ENCODE peak calls at places on chromosomes 1 and 21, in nine cellular contexts. V is tibial artery, F is hepatocyte, O is upper lobe of right lung, J is breast epithelium, C is prostate gland, I is H1, M is tibial nerve, P is uterus. E is an unnamed sample.

GRCh38 chr1:89489037-89489729 is 35.4 kb upstream of the LRRC8B start:
- DNase-seq in I (no peak), M (no peak), C (no peak), O (no peak), F (no peak), J (no peak), P (no peak), V (no peak), E (no peak)

GRCh38 chr1:10890391-10891073 is 94.1 kb upstream of the CASZ1 start:
- DNase-seq in V (no peak), J (no peak), O (no peak), I (no peak), M (no peak), C (no peak), P (no peak), F (peak; percentile 54), E (no peak)

GRCh38 chr1:41305576-41306365 is 55.5 kb upstream of the FOXO6 start:
- DNase-seq in V (no peak), I (no peak), M (no peak), P (no peak), O (no peak), C (no peak), F (no peak), J (no peak), E (no peak)

GRCh38 chr21:31191553-31191952 is 152.5 kb downstream of the TIAM1 start:
- DNase-seq in P (no peak), C (no peak), F (no peak), O (no peak), I (no peak), M (no peak), V (no peak), J (no peak), E (no peak)

GRCh38 chr1:235075955-235076308 is 52.7 kb downstream of the TOMM20 start:
- DNase-seq in F (no peak), O (no peak), V (no peak), J (no peak), C (no peak), I (no peak), P (no peak), M (no peak), E (no peak)

GRCh38 chr1:245872475-245872874 is 634.6 kb downstream of the SMYD3 start:
- DNase-seq in J (no peak), O (no peak), V (no peak), I (no peak), M (no peak), P (no peak), C (no peak), F (no peak), E (no peak)

GRCh38 chr1:160637821-160638539 is 8.9 kb downstream of the SLAMF1 start:
- DNase-seq in O (no peak), I (no peak), J (no peak), M (no peak), F (no peak), V (no peak), C (no peak), P (no peak), E (no peak)

GRCh38 chr1:204108312-204109141 is 35.6 kb downstream of the SOX13 start:
- DNase-seq in M (no peak), C (no peak), O (no peak), I (peak; percentile 80), V (no peak), F (no peak), P (no peak), J (no peak), E (no peak)

GRCh38 chr1:203287109-203287893 is 18.0 kb upstream of the BTG2 start:
- DNase-seq in C (no peak), O (peak; percentile 88), J (no peak), F (peak; percentile 55), V (peak; percentile 67), I (no peak), M (no peak), P (peak; percentile 57), E (no peak)

GRCh38 chr1:16975211-16975610 is 5.2 kb downstream of the MFAP2 start:
- DNase-seq in J (no peak), C (no peak), O (no peak), M (no peak), F (no peak), V (peak; percentile 48), I (no peak), P (no peak), E (no peak)
- H3K4me1 ChIP-seq in J (peaks cover 5% of the 10 kb centered on the region), C (no peaks in the 10 kb centered on the region), O (no peaks in the 10 kb centered on the region), M (peaks cover 8% of the 10 kb centered on the region), F (peaks cover 26% of the 10 kb centered on the region), V (peaks cover 50% of the 10 kb centered on the region), I (peaks cover 12% of the 10 kb centered on the region), P (no peaks in the 10 kb centered on the region), E (peaks cover 19% of the 10 kb centered on the region)

GRCh38 chr1:55446351-55446750 is 231.2 kb upstream of the USP24 start:
- DNase-seq in P (no peak), I (no peak), C (no peak), F (no peak), O (no peak), J (no peak), M (no peak), V (no peak), E (no peak)
- H3K4me1 ChIP-seq in P (no peaks in the 10 kb centered on the region), I (no peaks in the 10 kb centered on the region), C (no peaks in the 10 kb centered on the region), F (no peaks in the 10 kb centered on the region), O (no peaks in the 10 kb centered on the region), J (no peaks in the 10 kb centered on the region), M (no peaks in the 10 kb centered on the region), V (peaks cover 42% of the 10 kb centered on the region), E (no peaks in the 10 kb centered on the region)

DNA sequence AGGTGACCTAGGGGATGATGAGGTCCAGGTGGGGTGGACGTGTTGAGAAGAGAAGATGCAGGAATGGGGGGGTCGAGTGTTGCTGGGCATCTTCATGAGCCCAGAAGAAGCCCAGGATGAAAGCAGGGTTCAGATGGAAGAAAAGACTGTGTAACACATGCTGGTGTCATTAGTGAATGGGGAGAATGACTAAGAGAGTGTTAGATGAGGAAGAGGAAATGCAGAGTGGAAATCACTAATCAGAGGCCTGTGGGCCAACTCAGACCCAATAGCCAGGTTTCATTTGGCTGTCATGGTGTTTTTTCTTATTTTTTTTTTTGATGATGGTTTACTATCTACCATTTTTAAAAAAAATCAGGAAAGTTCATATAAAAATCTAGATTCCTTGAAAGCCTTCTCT is 180.8 kb upstream of the CAMK1G start:
- DNase-seq in P (no peak), J (no peak), O (no peak), M (no peak), I (no peak), C (no peak), F (no peak), V (no peak), E (no peak)
- H3K4me1 ChIP-seq in P (no peaks in the 10 kb centered on the region), J (peaks cover 7% of the 10 kb centered on the region), O (no peaks in the 10 kb centered on the region), M (no peaks in the 10 kb centered on the region), I (peaks cover 9% of the 10 kb centered on the region), C (no peaks in the 10 kb centered on the region), F (no peaks in the 10 kb centered on the region), V (no peaks in the 10 kb centered on the region), E (peaks cover 82% of the 10 kb centered on the region)

GRCh38 chr1:112702420-112703261 is 4.3 kb downstream of the RHOC start:
- DNase-seq in V (peak; percentile 10), O (peak; percentile 36), M (no peak), C (no peak), J (no peak), F (no peak), P (no peak), I (no peak), E (no peak)
- H3K4me1 ChIP-seq in V (peaks cover 75% of the 10 kb centered on the region), O (peaks cover 79% of the 10 kb centered on the region), M (peaks cover 79% of the 10 kb centered on the region), C (peaks cover 61% of the 10 kb centered on the region), J (peaks cover 19% of the 10 kb centered on the region), F (peaks cover 70% of the 10 kb centered on the region), P (peaks cover 33% of the 10 kb centered on the region), I (peaks cover 38% of the 10 kb centered on the region), E (peaks cover 68% of the 10 kb centered on the region)

GRCh38 chr1:43143441-43143888 is 28.6 kb downstream of the EBNA1BP2 start:
- DNase-seq in C (no peak), M (no peak), O (no peak), F (no peak), J (no peak), V (no peak), I (peak; percentile 38), P (no peak), E (no peak)
- H3K4me1 ChIP-seq in C (no peaks in the 10 kb centered on the region), M (peaks cover 9% of the 10 kb centered on the region), O (peaks cover 10% of the 10 kb centered on the region), F (no peaks in the 10 kb centered on the region), J (no peaks in the 10 kb centered on the region), V (peaks cover 11% of the 10 kb centered on the region), I (no peaks in the 10 kb centered on the region), P (no peaks in the 10 kb centered on the region), E (peaks cover 12% of the 10 kb centered on the region)

GRCh38 chr21:45640001-45640887 is 3.3 kb upstream of the PCBP3 start:
- DNase-seq in P (no peak), J (no peak), I (no peak), O (no peak), C (no peak), V (no peak), M (no peak), F (no peak), E (no peak)

GRCh38 chr21:45639206-45640000 is 4.1 kb upstream of the PCBP3 start:
- DNase-seq in P (no peak), O (no peak), J (no peak), M (no peak), V (no peak), I (no peak), F (no peak), C (no peak), E (no peak)

GRCh38 chr21:45642122-45642813 is 1.3 kb upstream of the PCBP3 start:
- DNase-seq in M (no peak), F (peak; percentile 35), C (no peak), O (no peak), P (no peak), V (no peak), I (no peak), J (no peak), E (no peak)

GRCh38 chr21:45641480-45642035 is 2.0 kb upstream of the PCBP3 start:
- DNase-seq in M (no peak), F (no peak), V (no peak), P (no peak), O (no peak), I (no peak), J (no peak), C (no peak), E (no peak)

DNA sequence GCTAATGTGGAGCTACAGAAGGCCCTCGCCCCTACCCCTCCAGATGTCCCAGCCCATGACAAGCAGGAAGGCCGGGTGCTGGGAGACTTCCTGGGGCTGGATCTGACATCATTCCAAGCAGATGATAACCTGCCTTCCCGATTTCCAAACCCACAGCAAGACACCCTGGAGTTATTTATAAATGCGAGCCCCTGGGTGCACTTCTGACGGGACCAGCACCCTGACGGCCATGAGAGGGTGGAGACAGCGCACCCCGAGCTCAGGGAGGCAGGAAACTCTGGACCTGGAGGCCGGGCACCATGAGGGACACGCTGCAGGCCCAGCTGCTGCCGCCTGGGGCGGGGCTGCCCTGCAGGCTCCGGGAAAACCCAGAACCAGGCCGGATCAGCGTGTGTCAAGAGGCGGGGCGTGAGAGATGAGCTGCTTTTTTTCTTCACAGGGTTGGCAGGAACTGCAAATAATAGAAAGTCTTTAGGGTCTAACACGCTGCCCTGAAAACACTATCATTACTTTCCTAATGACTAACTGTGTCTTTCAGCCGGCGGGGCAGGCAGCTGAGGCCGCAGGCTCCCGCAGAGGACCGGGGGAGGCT is 2.5 kb upstream of the PCBP3 start:
- DNase-seq in M (peak; percentile 50), O (no peak), V (no peak), P (no peak), I (no peak), C (no peak), J (no peak), F (peak; percentile 75), E (no peak)
- H3K4me1 ChIP-seq in M (peaks cover 18% of the 10 kb centered on the region), O (peaks cover 5% of the 10 kb centered on the region), V (peaks cover 19% of the 10 kb centered on the region), P (no peaks in the 10 kb centered on the region), I (peaks cover 2% of the 10 kb centered on the region), C (no peaks in the 10 kb centered on the region), J (peaks cover 4% of the 10 kb centered on the region), F (peaks cover 4% of the 10 kb centered on the region), E (peaks cover 8% of the 10 kb centered on the region)

E was measured in keratinocyte.